ENCODE peak calls at places on chromosomes 1 and 21, in four cellular contexts. One of them, this sample, is unnamed.

GRCh38 chr1:173239058-173239457 is 31.9 kb upstream of the TNFSF4 start:
- DNase-seq in HL-60: no peak
- DNase-seq in GM23338: no peak
- DNase-seq in K562: no peak
- DNase-seq in this sample: no peak

GRCh38 chr1:175968486-175969182 is 225.2 kb upstream of the TNR start:
- DNase-seq in GM23338: no peak
- DNase-seq in K562: no peak
- DNase-seq in HL-60: no peak
- DNase-seq in this sample: no peak

GRCh38 chr21:45990049-45990711 is 8.6 kb downstream of the COL6A1 start:
- DNase-seq in K562: no peak
- DNase-seq in HL-60: no peak
- DNase-seq in GM23338: no peak
- DNase-seq in this sample: no peak

GRCh38 chr1:221816899-221817298 is 75.0 kb upstream of the DUSP10 start:
- DNase-seq in GM23338: peak
- DNase-seq in K562: no peak
- DNase-seq in HL-60: no peak
- DNase-seq in this sample: no peak

GRCh38 chr21:35066824-35067223 is 17.7 kb upstream of the RUNX1 start:
- DNase-seq in K562: no peak
- DNase-seq in GM23338: no peak
- DNase-seq in HL-60: no peak
- DNase-seq in this sample: no peak

GRCh38 chr1:94607398-94607797 is 65.8 kb upstream of the F3 start:
- DNase-seq in HL-60: no peak
- DNase-seq in GM23338: no peak
- DNase-seq in K562: no peak
- DNase-seq in this sample: no peak

GRCh38 chr1:56709269-56709880 is 64.3 kb downstream of the PRKAA2 start:
- DNase-seq in HL-60: peak
- DNase-seq in GM23338: peak
- DNase-seq in K562: peak
- DNase-seq in this sample: peak

GRCh38 chr1:108346137-108346536 is 102.3 kb upstream of the NBPF4 start:
- DNase-seq in HL-60: no peak
- DNase-seq in GM23338: no peak
- DNase-seq in K562: no peak
- DNase-seq in this sample: no peak

GRCh38 chr1:7265771-7266371 is 480.6 kb downstream of the CAMTA1 start:
- DNase-seq in K562: no peak
- DNase-seq in HL-60: no peak
- DNase-seq in GM23338: no peak
- DNase-seq in this sample: peak

GRCh38 chr1:172678990-172679772 is 20.3 kb downstream of the FASLG start:
- DNase-seq in K562: no peak
- DNase-seq in HL-60: no peak
- DNase-seq in GM23338: no peak
- DNase-seq in this sample: no peak

GRCh38 chr21:34129039-34129891 is 55.9 kb downstream of the MRPS6 start:
- DNase-seq in K562: no peak
- DNase-seq in GM23338: peak
- DNase-seq in HL-60: no peak
- DNase-seq in this sample: no peak

GRCh38 chr1:112172294-112172882 is 182.9 kb upstream of the KCND3 start:
- DNase-seq in GM23338: peak
- DNase-seq in K562: peak
- DNase-seq in HL-60: peak
- DNase-seq in this sample: no peak

GRCh38 chr1:223331301-223331700 is 32.7 kb downstream of the SUSD4 start:
- DNase-seq in K562: no peak
- DNase-seq in GM23338: peak
- DNase-seq in HL-60: no peak
- DNase-seq in this sample: no peak

GRCh38 chr1:197352011-197352410 is 84.0 kb downstream of the CRB1 start:
- DNase-seq in GM23338: no peak
- DNase-seq in K562: no peak
- DNase-seq in HL-60: no peak
- DNase-seq in this sample: no peak

GRCh38 chr1:40182956-40183710 is 21.9 kb downstream of the RLF start:
- DNase-seq in GM23338: peak
- DNase-seq in K562: peak
- DNase-seq in HL-60: peak
- DNase-seq in this sample: no peak

GRCh38 chr1:25871704-25872494 is 3.6 kb downstream of the PAQR7 start:
- DNase-seq in K562: no peak
- DNase-seq in HL-60: no peak
- DNase-seq in GM23338: no peak
- DNase-seq in this sample: no peak

GRCh38 chr1:95002657-95003432 is 69.9 kb downstream of the ALG14 start:
- DNase-seq in GM23338: no peak
- DNase-seq in HL-60: no peak
- DNase-seq in K562: no peak
- DNase-seq in this sample: no peak

GRCh38 chr1:38690790-38691189 is 168.8 kb downstream of the RRAGC start:
- DNase-seq in GM23338: no peak
- DNase-seq in K562: no peak
- DNase-seq in HL-60: no peak
- DNase-seq in this sample: no peak

GRCh38 chr1:109846148-109846547 is 64.5 kb upstream of the CSF1 start:
- DNase-seq in HL-60: no peak
- DNase-seq in K562: no peak
- DNase-seq in GM23338: no peak
- DNase-seq in this sample: no peak

GRCh38 chr1:156214024-156214748 is 1.4 kb downstream of the PMF1 start:
- DNase-seq in HL-60: no peak
- DNase-seq in GM23338: no peak
- DNase-seq in K562: peak
- DNase-seq in this sample: no peak

GRCh38 chr1:58250587-58250948 is 296.0 kb downstream of the OMA1 start:
- DNase-seq in K562: no peak
- DNase-seq in GM23338: no peak
- DNase-seq in HL-60: no peak
- DNase-seq in this sample: no peak
- TF ChIP-seq REST in K562: no peak
- TF ChIP-seq REST in GM23338: no peak
- TF ChIP-seq REST in HL-60: no peak
- TF ChIP-seq REST in this sample: no peak

GRCh38 chr1:228894442-228894989 is 159.2 kb downstream of the RHOU start:
- DNase-seq in K562: no peak
- DNase-seq in HL-60: no peak
- DNase-seq in GM23338: no peak
- DNase-seq in this sample: no peak
- TF ChIP-seq REST in K562: no peak
- TF ChIP-seq REST in HL-60: no peak
- TF ChIP-seq REST in GM23338: no peak
- TF ChIP-seq REST in this sample: no peak

GRCh38 chr1:46198026-46198826 is at the start of gene POMGNT1:
- DNase-seq in HL-60: peak
- DNase-seq in K562: peak
- DNase-seq in GM23338: peak
- DNase-seq in this sample: no peak
- TF ChIP-seq REST in HL-60: peak
- TF ChIP-seq REST in K562: peak
- TF ChIP-seq REST in GM23338: no peak
- TF ChIP-seq REST in this sample: no peak

DNA sequence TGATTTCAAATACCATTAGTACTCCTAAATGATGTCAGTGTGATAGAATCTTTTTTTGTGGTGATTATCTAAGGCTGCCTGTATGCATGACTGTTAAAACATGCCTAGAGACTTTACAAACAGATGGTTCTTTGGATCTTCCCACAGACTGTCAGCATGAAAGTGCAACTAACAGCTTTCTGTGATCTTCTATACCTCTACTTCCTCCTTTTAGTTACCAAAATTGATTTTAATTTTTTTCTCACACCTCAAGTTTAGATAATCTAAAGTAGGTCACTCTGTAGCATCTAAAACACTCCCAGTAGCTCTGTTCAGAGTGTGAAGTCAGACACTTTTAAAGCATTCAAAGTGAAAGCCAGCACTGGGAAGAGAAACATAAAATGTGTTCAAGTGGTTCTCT is 534.5 kb downstream of the PTPRC start:
- DNase-seq in HL-60: no peak
- DNase-seq in K562: no peak
- DNase-seq in GM23338: no peak
- DNase-seq in this sample: no peak
- TF ChIP-seq REST in HL-60: no peak
- TF ChIP-seq REST in K562: no peak
- TF ChIP-seq REST in GM23338: no peak
- TF ChIP-seq REST in this sample: no peak

GRCh38 chr1:153767519-153767918 is 7.7 kb upstream of the SLC27A3 start:
- DNase-seq in HL-60: no peak
- DNase-seq in K562: no peak
- DNase-seq in GM23338: no peak
- DNase-seq in this sample: no peak

GRCh38 chr1:153771241-153771640 is 4.0 kb upstream of the SLC27A3 start:
- DNase-seq in K562: no peak
- DNase-seq in GM23338: no peak
- DNase-seq in HL-60: no peak
- DNase-seq in this sample: no peak

GRCh38 chr1:153770812-153771211 is 4.4 kb upstream of the SLC27A3 start:
- DNase-seq in HL-60: no peak
- DNase-seq in K562: no peak
- DNase-seq in GM23338: no peak
- DNase-seq in this sample: no peak

GRCh38 chr1:153771841-153772593 is 3.2 kb upstream of the SLC27A3 start:
- DNase-seq in GM23338: peak
- DNase-seq in HL-60: no peak
- DNase-seq in K562: peak
- DNase-seq in this sample: no peak

GRCh38 chr1:153768316-153769126 is 6.7 kb upstream of the SLC27A3 start:
- DNase-seq in GM23338: no peak
- DNase-seq in K562: no peak
- DNase-seq in HL-60: no peak
- DNase-seq in this sample: no peak
- TF ChIP-seq REST in GM23338: no peak
- TF ChIP-seq REST in K562: no peak
- TF ChIP-seq REST in HL-60: no peak
- TF ChIP-seq REST in this sample: no peak

DNA sequence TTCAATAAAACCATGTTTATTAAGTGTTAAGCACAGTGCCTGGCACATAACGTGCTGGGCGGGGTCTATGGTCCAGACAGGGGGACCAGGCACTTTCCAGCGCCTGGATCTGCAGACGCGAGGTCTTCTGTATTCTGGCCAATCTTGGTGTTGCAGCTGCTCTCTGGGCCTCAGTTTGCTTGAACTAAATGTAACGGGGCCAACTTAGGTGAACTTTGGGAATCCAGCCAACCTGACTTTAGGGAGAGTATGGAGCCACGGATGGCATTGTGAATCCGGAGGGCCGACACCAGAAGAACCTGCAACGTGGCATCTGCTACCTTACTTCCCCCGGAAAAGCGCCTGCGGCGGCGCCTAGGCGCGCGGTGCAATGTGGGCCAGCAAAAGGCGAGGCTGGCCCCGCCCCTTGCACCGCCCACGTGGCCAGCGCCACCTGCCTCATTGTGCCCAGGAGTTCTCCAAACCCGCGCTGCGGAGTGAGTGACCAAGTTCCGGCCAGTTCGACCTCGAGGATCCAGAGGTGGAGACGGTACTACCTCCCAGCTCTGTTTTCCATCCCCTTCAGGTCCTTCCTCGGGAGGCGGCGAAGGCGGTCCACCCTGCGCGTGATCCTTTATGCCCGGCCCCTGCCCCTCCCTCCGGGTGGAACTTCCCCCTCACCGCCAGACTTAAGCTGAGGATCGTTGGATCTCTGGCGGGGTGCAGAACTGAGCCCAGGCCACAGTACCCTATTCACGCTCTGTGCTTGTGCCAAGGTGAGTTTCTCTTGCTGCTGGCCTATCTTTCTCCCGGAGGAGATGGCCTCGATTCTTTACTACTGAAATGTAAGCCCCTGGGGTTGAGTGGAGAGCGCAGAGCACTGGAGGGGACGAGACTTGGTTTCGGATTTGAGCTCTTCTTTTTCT is at the start of gene AKR1A1:
- DNase-seq in K562: peak
- DNase-seq in GM23338: peak
- DNase-seq in HL-60: peak
- DNase-seq in this sample: peak
- TF ChIP-seq REST in K562: no peak
- TF ChIP-seq REST in GM23338: no peak
- TF ChIP-seq REST in HL-60: peak
- TF ChIP-seq REST in this sample: no peak

DNA sequence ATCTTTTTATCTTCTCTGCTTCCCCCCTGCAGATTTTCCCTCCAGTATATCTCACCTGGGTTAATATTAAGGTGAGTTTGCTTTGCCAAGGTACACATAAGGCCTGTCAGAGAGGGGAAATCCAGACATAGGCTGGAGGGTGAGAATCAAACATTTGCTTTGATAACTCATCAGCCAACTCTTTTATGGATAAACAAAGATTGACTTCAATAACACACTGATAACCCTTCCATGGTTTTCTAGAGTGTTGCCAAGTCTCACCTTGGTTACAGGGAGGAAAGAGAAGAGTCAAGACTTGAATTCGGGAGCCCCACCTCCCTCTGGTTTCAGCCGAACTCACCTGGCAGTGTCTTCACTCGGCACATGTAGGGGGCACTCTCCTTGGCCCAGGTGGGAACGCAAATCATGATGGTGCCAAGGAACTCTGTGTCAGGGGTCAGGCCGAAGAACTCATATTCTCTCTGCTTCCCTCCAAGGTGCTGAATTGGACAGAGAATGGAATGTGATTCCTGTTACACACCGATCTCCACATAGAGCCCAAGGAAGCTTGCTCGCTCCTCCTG is 15.1 kb downstream of the IL22RA1 start:
- DNase-seq in GM23338: no peak
- DNase-seq in HL-60: no peak
- DNase-seq in K562: no peak
- DNase-seq in this sample: no peak
- TF ChIP-seq REST in GM23338: peak
- TF ChIP-seq REST in HL-60: peak
- TF ChIP-seq REST in K562: no peak
- TF ChIP-seq REST in this sample: no peak

GRCh38 chr1:6003568-6004411 is 11.6 kb upstream of the NPHP4 start:
- DNase-seq in K562: no peak
- DNase-seq in HL-60: no peak
- DNase-seq in GM23338: no peak
- DNase-seq in this sample: no peak
- TF ChIP-seq REST in K562: no peak
- TF ChIP-seq REST in HL-60: no peak
- TF ChIP-seq REST in GM23338: no peak
- TF ChIP-seq REST in this sample: no peak

DNA sequence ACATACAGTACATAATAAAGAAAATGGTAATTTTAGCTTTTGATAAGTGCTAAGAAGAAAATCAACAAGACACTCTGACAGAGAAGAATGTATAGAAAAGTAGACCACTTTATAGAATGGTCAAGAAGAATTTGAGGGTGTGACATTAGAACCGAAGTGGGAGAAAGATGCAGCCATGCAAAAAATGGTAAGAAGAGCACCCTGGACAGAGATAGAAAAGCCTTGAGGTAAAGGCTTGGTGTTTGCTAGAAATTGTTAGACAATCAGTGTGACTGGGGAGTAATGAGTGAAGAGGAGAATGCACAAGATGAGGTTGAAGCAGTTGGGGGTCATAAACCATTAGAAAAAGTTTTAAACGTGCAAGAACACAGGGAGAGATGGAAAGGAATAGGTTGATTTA is 23.5 kb downstream of the MAEL start:
- DNase-seq in GM23338: no peak
- DNase-seq in K562: no peak
- DNase-seq in HL-60: no peak
- DNase-seq in this sample: no peak
- TF ChIP-seq REST in GM23338: no peak
- TF ChIP-seq REST in K562: no peak
- TF ChIP-seq REST in HL-60: peak
- TF ChIP-seq REST in this sample: no peak

This sample was measured in Panc1.